ENCODE peak calls at places on chromosomes 4 and X, in five cellular contexts. One of them, this sample, is unnamed.

GRCh38 chr4:10587697-10588096 is 96.9 kb downstream of the CLNK start:
- DNase-seq in mammary epithelial cell: no peak
- DNase-seq in endothelial cell of umbilical vein: no peak
- DNase-seq in heart left ventricle: no peak
- DNase-seq in left lung: no peak
- DNase-seq in this sample: no peak

GRCh38 chrX:10017866-10018265 is 50.7 kb downstream of the CLDN34 start:
- DNase-seq in mammary epithelial cell: peak; percentile 76
- DNase-seq in endothelial cell of umbilical vein: peak; percentile 48
- DNase-seq in heart left ventricle: no peak
- DNase-seq in left lung: no peak
- DNase-seq in this sample: no peak

GRCh38 chr4:110108470-110108869 is 89.9 kb downstream of the ELOVL6 start:
- DNase-seq in mammary epithelial cell: no peak
- DNase-seq in endothelial cell of umbilical vein: no peak
- DNase-seq in heart left ventricle: no peak
- DNase-seq in left lung: no peak
- DNase-seq in this sample: no peak

GRCh38 chrX:41329101-41329500 is 4.9 kb upstream of the DDX3X start:
- DNase-seq in mammary epithelial cell: no peak
- DNase-seq in endothelial cell of umbilical vein: no peak
- DNase-seq in heart left ventricle: no peak
- DNase-seq in left lung: no peak
- DNase-seq in this sample: no peak

GRCh38 chr4:76611164-76611563 is 176.1 kb downstream of the SHROOM3 start:
- DNase-seq in mammary epithelial cell: no peak
- DNase-seq in endothelial cell of umbilical vein: no peak
- DNase-seq in heart left ventricle: no peak
- DNase-seq in left lung: no peak
- DNase-seq in this sample: no peak

GRCh38 chrX:28659269-28659668 is 72.0 kb downstream of the IL1RAPL1 start:
- DNase-seq in mammary epithelial cell: no peak
- DNase-seq in endothelial cell of umbilical vein: no peak
- DNase-seq in heart left ventricle: no peak
- DNase-seq in left lung: no peak
- DNase-seq in this sample: no peak

GRCh38 chr4:61273237-61273636 is 73.1 kb downstream of the ADGRL3 start:
- DNase-seq in mammary epithelial cell: no peak
- DNase-seq in endothelial cell of umbilical vein: no peak
- DNase-seq in heart left ventricle: peak; percentile 17
- DNase-seq in left lung: no peak
- DNase-seq in this sample: no peak

GRCh38 chr4:158099686-158100085 is 73.1 kb downstream of the GASK1B start:
- DNase-seq in mammary epithelial cell: no peak
- DNase-seq in endothelial cell of umbilical vein: peak; percentile 48
- DNase-seq in heart left ventricle: no peak
- DNase-seq in left lung: no peak
- DNase-seq in this sample: no peak

GRCh38 chr4:53784112-53784511 is 192.8 kb upstream of the LNX1 start:
- DNase-seq in mammary epithelial cell: no peak
- DNase-seq in endothelial cell of umbilical vein: no peak
- DNase-seq in heart left ventricle: no peak
- DNase-seq in left lung: no peak
- DNase-seq in this sample: no peak

GRCh38 chr4:126890994-126891393 is 741.8 kb upstream of the INTU start:
- DNase-seq in mammary epithelial cell: no peak
- DNase-seq in endothelial cell of umbilical vein: no peak
- DNase-seq in heart left ventricle: no peak
- DNase-seq in left lung: no peak
- DNase-seq in this sample: no peak

DNA sequence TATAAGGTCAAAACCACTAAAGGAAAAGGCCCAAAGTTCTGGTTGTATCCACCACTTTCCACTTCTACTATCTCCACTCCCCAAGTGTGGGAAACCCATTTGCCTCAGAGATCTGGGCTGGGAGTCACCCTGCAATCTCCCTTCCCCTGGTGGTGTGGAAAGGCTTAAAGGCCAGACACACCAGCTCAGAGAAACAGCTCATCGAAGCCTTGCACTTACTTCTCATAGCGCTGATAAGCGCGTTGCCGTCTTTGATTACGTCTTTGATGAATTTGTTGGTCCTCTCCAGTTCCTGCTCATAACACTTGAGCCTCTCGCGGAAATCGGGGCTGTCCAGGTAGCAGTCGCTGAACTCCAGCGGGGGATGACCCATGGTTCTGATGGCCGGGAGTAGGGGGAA is 647 bp downstream of the OPHN1 start:
- DNase-seq in mammary epithelial cell: no peak
- DNase-seq in endothelial cell of umbilical vein: peak; percentile 33
- DNase-seq in heart left ventricle: no peak
- DNase-seq in left lung: no peak
- DNase-seq in this sample: no peak
- H3K4me1 ChIP-seq in mammary epithelial cell: peaks cover 4% of the 10 kb centered on the region
- H3K4me1 ChIP-seq in endothelial cell of umbilical vein: peaks cover 9% of the 10 kb centered on the region
- H3K4me1 ChIP-seq in heart left ventricle: peaks cover 3% of the 10 kb centered on the region
- H3K4me1 ChIP-seq in left lung: peaks cover 3% of the 10 kb centered on the region
- H3K4me1 ChIP-seq in this sample: peaks cover 7% of the 10 kb centered on the region

GRCh38 chrX:2226182-2226581 is 274.6 kb downstream of the DHRSX start:
- DNase-seq in mammary epithelial cell: no peak
- DNase-seq in endothelial cell of umbilical vein: no peak
- DNase-seq in heart left ventricle: no peak
- DNase-seq in left lung: no peak
- DNase-seq in this sample: no peak
- H3K36me3 ChIP-seq in mammary epithelial cell: no peaks in the 10 kb centered on the region
- H3K36me3 ChIP-seq in endothelial cell of umbilical vein: no peaks in the 10 kb centered on the region
- H3K36me3 ChIP-seq in heart left ventricle: peaks cover 7% of the 10 kb centered on the region
- H3K36me3 ChIP-seq in left lung: peaks cover 35% of the 10 kb centered on the region
- H3K36me3 ChIP-seq in this sample: peaks cover 37% of the 10 kb centered on the region

DNA sequence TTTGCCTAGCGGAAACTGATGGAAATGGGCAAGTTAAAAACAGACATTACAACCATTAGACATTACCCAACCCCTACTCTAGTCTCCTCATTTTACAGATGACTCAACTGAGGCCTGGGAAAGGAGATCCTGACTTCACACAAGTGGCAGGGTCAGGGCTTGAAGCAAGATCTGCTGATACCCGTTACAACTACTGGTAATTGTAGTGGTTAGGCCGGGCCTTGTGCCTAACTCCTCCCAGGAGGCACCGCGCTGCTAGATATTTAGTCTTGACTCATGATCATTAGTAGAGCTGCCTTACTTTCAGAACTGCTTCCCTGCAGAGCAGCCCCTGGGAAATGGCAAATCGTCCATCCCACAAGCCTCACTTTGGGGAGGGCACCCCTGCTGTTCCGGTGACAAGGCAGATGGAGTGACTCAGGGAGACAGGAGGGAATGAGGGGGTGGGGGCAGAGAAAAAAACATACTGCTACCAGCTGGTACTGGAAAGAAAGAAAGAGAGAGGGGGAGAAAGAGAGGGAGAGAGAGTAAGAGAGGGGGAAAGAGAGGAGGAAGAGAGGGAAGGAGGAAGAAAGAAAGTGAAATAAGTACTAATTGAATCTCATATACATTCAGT is 12.2 kb downstream of the ARHGEF6 start:
- DNase-seq in mammary epithelial cell: peak; percentile 69
- DNase-seq in endothelial cell of umbilical vein: no peak
- DNase-seq in heart left ventricle: peak; percentile 50
- DNase-seq in left lung: peak; percentile 61
- DNase-seq in this sample: no peak
- TF ChIP-seq CTCF in mammary epithelial cell: no peak
- TF ChIP-seq CTCF in endothelial cell of umbilical vein: no peak
- TF ChIP-seq CTCF in heart left ventricle: no peak
- TF ChIP-seq CTCF in left lung: no peak
- TF ChIP-seq CTCF in this sample: no peak

DNA sequence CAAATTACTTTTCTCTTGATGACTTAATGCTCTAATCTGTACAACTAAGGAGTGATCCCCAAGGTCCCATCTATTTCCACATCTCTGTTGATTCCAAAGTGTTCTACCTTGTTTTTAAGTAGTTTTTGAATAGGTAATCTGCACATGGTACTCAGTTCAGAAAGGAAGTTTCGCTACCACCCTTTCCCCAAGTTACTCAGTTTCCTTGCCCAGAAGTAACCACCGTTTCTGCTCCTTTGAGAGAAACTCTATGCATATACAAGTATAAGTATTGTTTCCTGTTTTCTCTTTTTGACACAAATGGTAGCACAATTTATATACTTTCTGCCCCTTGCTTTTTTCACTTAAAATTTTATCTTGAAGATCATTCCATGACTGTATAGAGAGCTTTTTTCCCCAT is 18.1 kb downstream of the TMEM154 start:
- DNase-seq in mammary epithelial cell: no peak
- DNase-seq in endothelial cell of umbilical vein: no peak
- DNase-seq in heart left ventricle: no peak
- DNase-seq in left lung: no peak
- DNase-seq in this sample: no peak
- H3K4me1 ChIP-seq in mammary epithelial cell: no peaks in the 10 kb centered on the region
- H3K4me1 ChIP-seq in endothelial cell of umbilical vein: no peaks in the 10 kb centered on the region
- H3K4me1 ChIP-seq in heart left ventricle: no peaks in the 10 kb centered on the region
- H3K4me1 ChIP-seq in left lung: no peaks in the 10 kb centered on the region
- H3K4me1 ChIP-seq in this sample: no peaks in the 10 kb centered on the region

GRCh38 chr4:84691170-84691691 is 108.3 kb downstream of the CDS1 start:
- DNase-seq in mammary epithelial cell: peak; percentile 92
- DNase-seq in endothelial cell of umbilical vein: peak; percentile 76
- DNase-seq in heart left ventricle: no peak
- DNase-seq in left lung: no peak
- DNase-seq in this sample: no peak
- H3K36me3 ChIP-seq in mammary epithelial cell: peaks cover 13% of the 10 kb centered on the region
- H3K36me3 ChIP-seq in endothelial cell of umbilical vein: peaks cover 18% of the 10 kb centered on the region
- H3K36me3 ChIP-seq in heart left ventricle: peaks cover 100% of the 10 kb centered on the region
- H3K36me3 ChIP-seq in left lung: peaks cover 96% of the 10 kb centered on the region
- H3K36me3 ChIP-seq in this sample: peaks cover 94% of the 10 kb centered on the region

GRCh38 chr4:6772223-6772928 is 10.2 kb upstream of the KIAA0232 start:
- DNase-seq in mammary epithelial cell: peak; percentile 78
- DNase-seq in endothelial cell of umbilical vein: no peak
- DNase-seq in heart left ventricle: no peak
- DNase-seq in left lung: no peak
- DNase-seq in this sample: no peak

GRCh38 chr4:6773106-6773505 is 9.4 kb upstream of the KIAA0232 start:
- DNase-seq in mammary epithelial cell: peak; percentile 61
- DNase-seq in endothelial cell of umbilical vein: no peak
- DNase-seq in heart left ventricle: no peak
- DNase-seq in left lung: no peak
- DNase-seq in this sample: no peak

GRCh38 chr4:6770581-6771228 is 11.8 kb upstream of the KIAA0232 start:
- DNase-seq in mammary epithelial cell: no peak
- DNase-seq in endothelial cell of umbilical vein: no peak
- DNase-seq in heart left ventricle: no peak
- DNase-seq in left lung: no peak
- DNase-seq in this sample: no peak

GRCh38 chr4:6769984-6770420 is 12.5 kb upstream of the KIAA0232 start:
- DNase-seq in mammary epithelial cell: no peak
- DNase-seq in endothelial cell of umbilical vein: no peak
- DNase-seq in heart left ventricle: no peak
- DNase-seq in left lung: no peak
- DNase-seq in this sample: no peak

DNA sequence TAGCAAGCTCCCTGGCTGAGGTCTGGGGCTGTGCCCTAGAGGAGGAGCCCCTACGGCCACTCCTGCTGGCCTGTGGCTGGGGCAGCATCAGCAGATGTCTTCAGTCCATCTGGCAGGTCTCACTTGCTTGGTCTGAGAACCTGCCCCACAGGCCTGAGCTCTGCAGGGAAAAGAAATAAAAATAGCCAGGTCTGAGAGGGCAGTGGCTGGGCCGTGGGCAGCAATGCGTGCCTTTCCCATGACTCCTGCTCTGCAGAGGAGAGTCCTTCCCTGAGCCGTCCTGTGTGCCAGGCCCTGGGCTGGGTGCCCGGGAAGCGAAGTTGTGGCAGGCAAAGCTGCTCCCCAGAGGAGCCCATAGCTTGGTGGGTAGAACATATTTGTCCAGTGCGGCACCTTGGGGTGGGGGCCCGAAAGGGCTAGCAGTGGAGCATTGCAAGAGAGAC is 11.3 kb upstream of the KIAA0232 start:
- DNase-seq in mammary epithelial cell: peak; percentile 56
- DNase-seq in endothelial cell of umbilical vein: no peak
- DNase-seq in heart left ventricle: peak; percentile 90
- DNase-seq in left lung: no peak
- DNase-seq in this sample: no peak
- TF ChIP-seq CTCF in mammary epithelial cell: no peak
- TF ChIP-seq CTCF in endothelial cell of umbilical vein: no peak
- TF ChIP-seq CTCF in heart left ventricle: no peak
- TF ChIP-seq CTCF in left lung: no peak
- TF ChIP-seq CTCF in this sample: no peak

DNA sequence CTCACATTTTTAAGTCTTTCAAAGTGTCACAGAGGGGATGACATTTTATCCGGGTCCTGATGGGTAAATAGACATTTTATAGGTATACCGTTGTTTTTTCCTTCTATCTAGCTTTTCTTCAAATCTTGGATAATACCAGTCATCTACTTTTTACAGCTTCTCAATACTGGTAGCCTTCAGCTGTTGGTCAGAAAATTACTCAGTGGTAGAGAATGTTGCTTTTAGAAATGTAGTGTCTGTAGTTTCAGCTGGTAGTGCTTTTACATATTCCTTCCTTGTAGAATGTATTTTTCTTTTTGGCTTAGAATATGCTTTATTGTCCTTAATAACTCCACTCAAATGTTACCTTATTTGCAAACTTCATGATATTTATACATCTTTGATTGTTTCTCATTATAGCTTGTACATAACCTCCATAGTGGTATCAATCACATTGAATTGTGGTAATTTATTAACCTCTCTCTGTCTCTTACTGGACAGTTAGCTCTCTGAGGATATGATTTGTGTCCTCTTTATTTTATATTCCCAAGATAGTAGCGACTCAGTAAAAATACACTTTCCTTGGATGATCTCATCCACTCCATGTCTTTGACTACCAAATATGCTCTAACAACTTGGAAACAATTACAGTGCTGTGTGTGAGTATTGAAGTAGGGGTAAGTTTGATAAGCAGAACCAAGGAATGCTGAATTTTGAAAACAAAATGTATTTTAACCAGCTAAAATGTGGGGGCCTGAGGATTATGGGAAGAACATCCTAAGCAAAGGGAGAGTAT is 53.8 kb downstream of the RAP1GDS1 start:
- DNase-seq in mammary epithelial cell: no peak
- DNase-seq in endothelial cell of umbilical vein: no peak
- DNase-seq in heart left ventricle: no peak
- DNase-seq in left lung: no peak
- DNase-seq in this sample: no peak
- H3K4me1 ChIP-seq in mammary epithelial cell: peaks cover 3% of the 10 kb centered on the region
- H3K4me1 ChIP-seq in endothelial cell of umbilical vein: peaks cover 14% of the 10 kb centered on the region
- H3K4me1 ChIP-seq in heart left ventricle: no peaks in the 10 kb centered on the region
- H3K4me1 ChIP-seq in left lung: no peaks in the 10 kb centered on the region
- H3K4me1 ChIP-seq in this sample: no peaks in the 10 kb centered on the region

GRCh38 chr4:163295138-163295537 is 37.3 kb downstream of the NPY1R start:
- DNase-seq in mammary epithelial cell: no peak
- DNase-seq in endothelial cell of umbilical vein: no peak
- DNase-seq in heart left ventricle: no peak
- DNase-seq in left lung: no peak
- DNase-seq in this sample: no peak
- H3K36me3 ChIP-seq in mammary epithelial cell: no peaks in the 10 kb centered on the region
- H3K36me3 ChIP-seq in endothelial cell of umbilical vein: no peaks in the 10 kb centered on the region
- H3K36me3 ChIP-seq in heart left ventricle: no peaks in the 10 kb centered on the region
- H3K36me3 ChIP-seq in left lung: no peaks in the 10 kb centered on the region
- H3K36me3 ChIP-seq in this sample: no peaks in the 10 kb centered on the region

GRCh38 chrX:7852166-7852565 is 9.2 kb downstream of the VCX start:
- DNase-seq in mammary epithelial cell: no peak
- DNase-seq in endothelial cell of umbilical vein: no peak
- DNase-seq in heart left ventricle: no peak
- DNase-seq in left lung: no peak
- DNase-seq in this sample: no peak
- TF ChIP-seq CTCF in mammary epithelial cell: no peak
- TF ChIP-seq CTCF in endothelial cell of umbilical vein: no peak
- TF ChIP-seq CTCF in heart left ventricle: no peak
- TF ChIP-seq CTCF in left lung: no peak
- TF ChIP-seq CTCF in this sample: no peak

This sample was measured in stomach.